ENCODE peak calls at places on chromosomes 16 and 17, in six cellular contexts. F is IMR-90, W is mesendoderm, S is H9, E is neuronal stem cell, N is mesenchymal stem cell. V is an unnamed sample.

GRCh38 chr17:14300628-14301278 is at the start of gene HS3ST3B1:
- DNase-seq in S (peak), E (peak), W (peak), F (peak), N (peak), V (peak)

GRCh38 chr17:80845863-80846671 is 145.6 kb upstream of the CHMP6 start:
- DNase-seq in N (no peak), E (no peak), S (no peak), W (no peak), F (no peak), V (no peak)

GRCh38 chr16:20611350-20611902 is 35.3 kb upstream of the ACSM2B start:
- DNase-seq in N (no peak), W (no peak), E (no peak), F (no peak), S (no peak), V (no peak)

GRCh38 chr17:44828919-44829557 is 1.0 kb downstream of the GJC1 start:
- DNase-seq in S (no peak), W (peak), F (no peak), N (peak), E (no peak), V (no peak)

GRCh38 chr16:68833251-68833650 is 10.1 kb upstream of the TANGO6 start:
- DNase-seq in E (no peak), W (no peak), S (no peak), F (no peak), N (no peak), V (no peak)

GRCh38 chr17:48961516-48962233 is 6.7 kb downstream of the GIP start:
- DNase-seq in E (no peak), S (peak), F (peak), W (peak), N (peak), V (peak)

GRCh38 chr17:35895602-35896001 is 15.4 kb upstream of the CCL5 start:
- DNase-seq in F (peak), E (no peak), S (no peak), N (peak), W (no peak), V (no peak)

GRCh38 chr17:81400939-81401726 is 5.9 kb downstream of the BAHCC1 start:
- DNase-seq in W (no peak), N (peak), F (no peak), E (no peak), S (no peak), V (no peak)

GRCh38 chr17:20266806-20267458 is 200.4 kb downstream of the LGALS9B start:
- DNase-seq in S (no peak), N (no peak), W (no peak), E (no peak), F (peak), V (no peak)

GRCh38 chr17:38947189-38947588 is 20.0 kb downstream of the FBXO47 start:
- DNase-seq in F (no peak), N (no peak), W (no peak), E (no peak), S (no peak), V (no peak)

GRCh38 chr16:23530062-23530461 is 19.8 kb upstream of the GGA2 start:
- DNase-seq in E (no peak), S (no peak), F (no peak), W (no peak), N (no peak), V (no peak)

GRCh38 chr16:85543998-85544397 is 69.1 kb upstream of the GSE1 start:
- DNase-seq in W (no peak), E (no peak), S (no peak), F (no peak), N (no peak), V (no peak)

GRCh38 chr17:39648876-39649430 is 12.0 kb downstream of the STARD3 start:
- DNase-seq in F (peak), S (no peak), N (no peak), E (no peak), W (no peak), V (no peak)

GRCh38 chr16:54936086-54936978 is 5.7 kb downstream of the IRX5 start:
- DNase-seq in E (peak), W (peak), N (peak), S (peak), F (no peak), V (peak)

GRCh38 chr16:54846761-54847160 is 83.9 kb upstream of the IRX5 start:
- DNase-seq in F (no peak), N (no peak), W (peak), S (no peak), E (no peak), V (no peak)

GRCh38 chr16:10250137-10250850 is 68.1 kb upstream of the GRIN2A start:
- DNase-seq in N (no peak), S (no peak), W (peak), F (no peak), E (no peak), V (no peak)

GRCh38 chr16:76976101-76976500 is 214.9 kb upstream of the MON1B start:
- DNase-seq in E (no peak), S (no peak), W (no peak), F (no peak), N (no peak), V (no peak)
- H2BK15ac ChIP-seq in E (no peak), S (no peak), W (no peak), F (no peak), N (no peak), V (no peak)

GRCh38 chr17:29079887-29080286 is 36.9 kb downstream of the PIPOX start:
- DNase-seq in F (no peak), W (no peak), E (no peak), S (peak), N (no peak), V (no peak)

GRCh38 chr17:29080323-29080722 is 37.4 kb downstream of the PIPOX start:
- DNase-seq in N (no peak), E (no peak), S (no peak), W (no peak), F (no peak), V (no peak)

GRCh38 chr17:29085223-29085622 is 42.3 kb downstream of the PIPOX start:
- DNase-seq in F (no peak), N (no peak), W (no peak), S (no peak), E (no peak), V (no peak)

GRCh38 chr17:29086628-29087332 is 43.8 kb downstream of the PIPOX start:
- DNase-seq in F (peak), E (no peak), N (no peak), S (peak), W (no peak), V (no peak)

GRCh38 chr17:29084476-29085148 is 41.7 kb downstream of the PIPOX start:
- DNase-seq in W (no peak), S (no peak), N (peak), E (no peak), F (peak), V (no peak)
- H2BK15ac ChIP-seq in W (no peak), S (no peak), N (no peak), E (no peak), F (no peak), V (no peak)

GRCh38 chr16:88446736-88447135 is 6.3 kb upstream of the ZFPM1 start:
- DNase-seq in F (no peak), W (no peak), E (no peak), S (no peak), N (no peak), V (no peak)

GRCh38 chr16:88446061-88446460 is 7.0 kb upstream of the ZFPM1 start:
- DNase-seq in S (no peak), W (no peak), E (no peak), F (no peak), N (no peak), V (no peak)

GRCh38 chr16:88448461-88449266 is 4.4 kb upstream of the ZFPM1 start:
- DNase-seq in N (no peak), S (no peak), W (no peak), F (no peak), E (no peak), V (no peak)

GRCh38 chr16:88449267-88449561 is 3.9 kb upstream of the ZFPM1 start:
- DNase-seq in W (no peak), N (no peak), S (no peak), E (no peak), F (no peak), V (no peak)

GRCh38 chr16:88447881-88448280 is 5.2 kb upstream of the ZFPM1 start:
- DNase-seq in N (no peak), W (no peak), S (no peak), F (no peak), E (no peak), V (no peak)
- H2BK15ac ChIP-seq in N (no peak), W (no peak), S (no peak), F (no peak), E (no peak), V (no peak)

GRCh38 chr17:72657467-72658317 is 434.8 kb downstream of the SLC39A11 start:
- DNase-seq in N (no peak), W (peak), F (peak), E (no peak), S (no peak), V (no peak)

GRCh38 chr17:72656114-72656763 is 436.2 kb downstream of the SLC39A11 start:
- DNase-seq in N (no peak), E (no peak), W (no peak), F (no peak), S (no peak), V (no peak)

GRCh38 chr17:72658675-72659074 is 433.8 kb downstream of the SLC39A11 start:
- DNase-seq in S (no peak), W (no peak), E (no peak), F (no peak), N (no peak), V (no peak)

GRCh38 chr17:72651988-72652387 is 440.5 kb downstream of the SLC39A11 start:
- DNase-seq in F (no peak), N (no peak), W (no peak), E (no peak), S (no peak), V (no peak)

GRCh38 chr17:72654746-72655145 is 437.7 kb downstream of the SLC39A11 start:
- DNase-seq in S (no peak), N (no peak), W (no peak), E (no peak), F (no peak), V (no peak)
- H2BK15ac ChIP-seq in S (no peak), N (no peak), W (no peak), E (peak), F (no peak), V (no peak)

GRCh38 chr17:41913798-41914197 is 5.0 kb downstream of the ACLY start:
- DNase-seq in E (no peak), F (no peak), W (peak), N (no peak), S (no peak), V (no peak)

GRCh38 chr17:41914358-41914766 is 4.4 kb downstream of the ACLY start:
- DNase-seq in S (no peak), E (no peak), N (peak), W (peak), F (peak), V (no peak)

GRCh38 chr17:41915566-41915965 is 3.2 kb downstream of the ACLY start:
- DNase-seq in W (no peak), E (no peak), F (no peak), N (no peak), S (no peak), V (no peak)

GRCh38 chr17:41912925-41913324 is 5.8 kb downstream of the ACLY start:
- DNase-seq in F (no peak), N (peak), S (no peak), E (no peak), W (peak), V (no peak)

DNA sequence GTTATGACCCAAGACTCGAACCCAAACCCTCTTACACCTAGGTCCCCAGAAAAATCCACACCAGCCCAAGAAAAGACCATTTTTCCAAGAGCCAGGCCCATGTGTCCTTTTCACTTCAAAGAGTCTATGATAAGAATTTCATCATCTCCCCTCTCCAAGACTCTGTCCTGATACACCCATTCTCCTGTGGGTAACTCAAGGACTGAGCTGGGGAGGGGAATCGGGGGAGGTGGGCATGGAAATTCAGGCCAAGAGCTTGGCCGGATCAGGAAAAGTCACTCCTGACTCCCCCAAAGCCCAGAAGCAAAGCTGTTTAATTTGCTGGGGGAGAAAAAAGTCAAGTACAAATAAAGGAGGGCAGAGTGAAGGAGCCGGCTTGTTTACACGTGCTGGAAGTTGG is 3.7 kb downstream of the ACLY start:
- DNase-seq in S (no peak), F (no peak), E (no peak), N (no peak), W (no peak), V (no peak)
- H2BK15ac ChIP-seq in S (no peak), F (no peak), E (no peak), N (no peak), W (no peak), V (no peak)

DNA sequence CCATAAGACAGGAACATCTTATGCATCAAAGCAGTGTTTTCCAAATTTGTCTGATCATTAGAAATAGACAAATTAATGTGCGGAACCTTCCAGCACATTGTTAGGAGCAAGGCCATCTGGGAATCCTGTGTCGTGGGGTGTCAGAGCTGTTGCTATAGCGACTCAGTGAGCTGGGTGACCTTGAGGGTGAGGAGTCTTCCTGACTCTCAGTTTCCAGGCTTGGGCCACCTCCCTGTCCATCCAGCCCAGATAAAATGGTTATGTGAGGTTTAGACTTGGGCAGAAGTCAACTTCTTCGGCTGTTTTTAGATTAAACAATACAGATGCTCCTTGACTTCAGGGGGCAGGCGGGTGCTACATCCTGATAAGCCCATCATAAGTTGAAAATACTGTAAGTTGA is 20.6 kb downstream of the MT1X start:
- DNase-seq in W (no peak), N (no peak), S (no peak), E (no peak), F (no peak), V (no peak)
- H2BK15ac ChIP-seq in W (no peak), N (no peak), S (no peak), E (no peak), F (no peak), V (no peak)

V was measured in H1.